ENCODE peak calls at places on chromosomes 4 and X, in eight cellular contexts. N is tibial nerve, C is thyroid gland, P is adrenal gland, M is IMR-90, V is esophagus squamous epithelium, B is sigmoid colon, F is lower leg skin. O is an unnamed sample.

GRCh38 chr4:1072830-1073446 is 40.4 kb downstream of the RNF212 start:
- DNase-seq in M (peak), P (peak), N (peak), B (no peak), V (no peak), F (no peak), C (peak), O (no peak)

GRCh38 chrX:12021708-12022107 is 116.6 kb upstream of the FRMPD4 start:
- DNase-seq in P (no peak), F (no peak), C (no peak), V (no peak), M (no peak), N (no peak), B (no peak), O (no peak)

GRCh38 chr4:25308761-25309160 is 3.8 kb upstream of the ZCCHC4 start:
- DNase-seq in F (no peak), N (no peak), V (no peak), C (no peak), M (peak), P (no peak), B (no peak), O (no peak)

GRCh38 chrX:131279617-131280016 is 9.5 kb downstream of the IGSF1 start:
- DNase-seq in V (no peak), F (no peak), N (no peak), B (no peak), P (no peak), M (no peak), C (no peak), O (no peak)

GRCh38 chr4:181761130-181761529 is 482.1 kb upstream of the TENM3 start:
- DNase-seq in P (no peak), C (no peak), B (no peak), N (no peak), V (no peak), M (peak), F (no peak), O (no peak)

GRCh38 chr4:151324449-151325319 is 721 bp downstream of the SH3D19 start:
- DNase-seq in P (peak), V (no peak), F (no peak), B (peak), N (peak), C (peak), M (peak), O (no peak)

GRCh38 chr4:105050896-105051295 is 95.8 kb upstream of the TET2 start:
- DNase-seq in B (no peak), F (no peak), N (no peak), M (peak), P (no peak), C (no peak), V (no peak), O (no peak)

GRCh38 chrX:39199429-39199828 is 398.2 kb downstream of the MID1IP1 start:
- DNase-seq in V (no peak), P (no peak), B (no peak), M (no peak), F (no peak), C (no peak), N (no peak), O (no peak)

GRCh38 chr4:109631709-109632108 is 71.5 kb downstream of the CASP6 start:
- DNase-seq in C (no peak), F (no peak), N (no peak), P (no peak), B (no peak), V (no peak), M (peak), O (no peak)

GRCh38 chrX:57251965-57252364 is 34.5 kb upstream of the FAAH2 start:
- DNase-seq in F (no peak), M (no peak), B (no peak), N (no peak), V (no peak), C (no peak), P (no peak), O (peak)

GRCh38 chrX:153469811-153470410 is 465 bp downstream of the HAUS7 start:
- DNase-seq in P (peak), C (peak), F (no peak), N (no peak), V (no peak), M (peak), B (no peak), O (no peak)

GRCh38 chr4:83223781-83224180 is 60.8 kb downstream of the COQ2 start:
- DNase-seq in F (no peak), P (no peak), M (no peak), B (no peak), N (no peak), V (no peak), C (no peak), O (no peak)

GRCh38 chrX:109740076-109740809 is 7.2 kb upstream of the ACSL4 start:
- DNase-seq in N (peak), B (no peak), V (no peak), C (no peak), P (peak), M (peak), F (no peak), O (no peak)

GRCh38 chr4:133058701-133059100 is 90.4 kb upstream of the PCDH10 start:
- DNase-seq in F (no peak), C (no peak), V (no peak), B (no peak), N (no peak), P (no peak), M (no peak), O (no peak)

GRCh38 chr4:98284640-98285046 is 23.5 kb downstream of the RAP1GDS1 start:
- DNase-seq in N (no peak), P (no peak), B (no peak), V (no peak), F (no peak), M (peak), C (no peak), O (no peak)

GRCh38 chr4:55933611-55934010 is 15.1 kb upstream of the CEP135 start:
- DNase-seq in N (no peak), P (no peak), B (no peak), F (no peak), V (no peak), C (no peak), M (no peak), O (no peak)

GRCh38 chr4:3202836-3203820 is 45.8 kb upstream of the MSANTD1 start:
- DNase-seq in F (peak), C (no peak), P (no peak), M (no peak), B (no peak), N (no peak), V (no peak), O (no peak)

GRCh38 chr4:129546531-129546930 is 450.6 kb downstream of the C4orf33 start:
- DNase-seq in C (no peak), M (no peak), B (no peak), F (no peak), V (no peak), N (no peak), P (no peak), O (no peak)

GRCh38 chr4:129550281-129550785 is 454.4 kb downstream of the C4orf33 start:
- DNase-seq in P (no peak), V (no peak), C (no peak), M (no peak), N (no peak), F (no peak), B (no peak), O (no peak)

GRCh38 chr4:129543299-129543698 is 447.3 kb downstream of the C4orf33 start:
- DNase-seq in F (no peak), C (no peak), M (no peak), V (no peak), N (no peak), B (no peak), P (no peak), O (no peak)

GRCh38 chr4:129545599-129546278 is 449.8 kb downstream of the C4orf33 start:
- DNase-seq in P (peak), B (peak), F (no peak), N (peak), V (no peak), M (no peak), C (peak), O (peak)
- TF ChIP-seq POLR2A in P (no peak), B (no peak), F (no peak), N (no peak), V (no peak), M (no peak), C (no peak), O (no peak)

GRCh38 chr4:6926081-6926480 is 16.5 kb downstream of the TBC1D14 start:
- DNase-seq in N (no peak), V (no peak), M (no peak), F (no peak), C (no peak), B (no peak), P (no peak), O (no peak)
- H3K4me3 ChIP-seq in N (no peak), V (no peak), M (no peak), F (no peak), C (no peak), B (no peak), P (no peak), O (no peak)

GRCh38 chrX:69362889-69363288 is 141.2 kb upstream of the NALF2 start:
- DNase-seq in V (no peak), M (no peak), P (no peak), N (peak), B (no peak), F (no peak), C (peak), O (no peak)

GRCh38 chrX:69366183-69366582 is 137.9 kb upstream of the NALF2 start:
- DNase-seq in V (no peak), P (no peak), M (no peak), C (no peak), F (no peak), N (no peak), B (no peak), O (no peak)

GRCh38 chrX:69365349-69365748 is 138.8 kb upstream of the NALF2 start:
- DNase-seq in N (no peak), C (no peak), B (no peak), M (no peak), F (no peak), P (no peak), V (no peak), O (no peak)

GRCh38 chrX:69362354-69362753 is 141.8 kb upstream of the NALF2 start:
- DNase-seq in P (no peak), N (no peak), V (no peak), M (no peak), B (no peak), F (no peak), C (no peak), O (no peak)

GRCh38 chrX:69365755-69366154 is 138.4 kb upstream of the NALF2 start:
- DNase-seq in B (no peak), F (no peak), P (no peak), V (no peak), M (no peak), C (no peak), N (no peak), O (no peak)
- TF ChIP-seq POLR2A in B (no peak), F (no peak), P (no peak), V (no peak), M (no peak), C (no peak), N (no peak), O (no peak)

GRCh38 chr4:189869236-189869635 is 71.4 kb upstream of the FRG1 start:
- DNase-seq in F (no peak), M (no peak), V (no peak), C (no peak), B (no peak), P (no peak), N (no peak), O (no peak)
- H3K4me3 ChIP-seq in F (no peak), M (no peak), V (no peak), C (no peak), B (no peak), P (no peak), N (no peak), O (no peak)

DNA sequence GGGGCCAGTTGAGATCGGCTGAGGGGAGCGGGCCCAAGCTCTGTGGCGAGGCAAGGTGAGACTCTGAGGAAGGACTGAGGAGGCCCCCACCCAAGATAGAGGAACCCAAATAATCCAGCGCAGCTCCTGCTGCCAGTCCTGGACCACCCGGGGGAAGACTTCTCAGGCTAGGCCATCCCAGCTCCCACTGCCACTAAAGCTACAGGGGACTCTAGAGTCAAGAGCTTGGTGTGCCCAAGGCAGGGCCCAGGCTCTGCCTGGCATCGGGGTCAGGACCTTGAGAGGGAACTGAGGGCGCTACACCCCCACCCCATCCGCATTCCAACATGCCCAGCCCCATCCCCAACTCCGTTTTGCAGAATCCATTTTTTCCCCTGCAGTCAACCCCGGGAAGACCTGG is 8.6 kb downstream of the MAGEA4 start:
- DNase-seq in B (no peak), F (no peak), M (no peak), C (no peak), P (no peak), V (no peak), N (no peak), O (peak)
- TF ChIP-seq POLR2A in B (no peak), F (no peak), M (no peak), C (no peak), P (no peak), V (no peak), N (no peak), O (no peak)

GRCh38 chr4:93983133-93983532 is 154.6 kb downstream of the ATOH1 start:
- DNase-seq in N (no peak), M (no peak), P (no peak), B (no peak), V (no peak), C (no peak), F (no peak), O (no peak)

GRCh38 chr4:93981594-93981993 is 153.0 kb downstream of the ATOH1 start:
- DNase-seq in B (no peak), C (no peak), M (no peak), F (no peak), V (no peak), N (no peak), P (no peak), O (no peak)
- H3K4me3 ChIP-seq in B (no peak), C (no peak), M (no peak), F (no peak), V (no peak), N (no peak), P (no peak), O (no peak)

GRCh38 chr4:123338715-123339114 is 57.9 kb upstream of the SPRY1 start:
- DNase-seq in P (no peak), V (no peak), C (no peak), B (no peak), F (no peak), M (no peak), N (no peak), O (no peak)

GRCh38 chr4:123342498-123342897 is 54.1 kb upstream of the SPRY1 start:
- DNase-seq in V (no peak), P (no peak), F (no peak), N (no peak), B (no peak), M (no peak), C (no peak), O (no peak)

GRCh38 chr4:123339507-123340380 is 56.9 kb upstream of the SPRY1 start:
- DNase-seq in V (no peak), C (no peak), M (no peak), B (no peak), P (no peak), F (no peak), N (no peak), O (no peak)

GRCh38 chr4:123343400-123344060 is 53.1 kb upstream of the SPRY1 start:
- DNase-seq in P (no peak), C (no peak), F (peak), N (no peak), M (no peak), V (no peak), B (no peak), O (no peak)

GRCh38 chr4:123340381-123340701 is 56.3 kb upstream of the SPRY1 start:
- DNase-seq in N (no peak), V (no peak), C (no peak), B (no peak), P (no peak), F (no peak), M (peak), O (no peak)
- TF ChIP-seq POLR2A in N (no peak), V (no peak), C (no peak), B (no peak), P (no peak), F (no peak), M (no peak), O (no peak)

DNA sequence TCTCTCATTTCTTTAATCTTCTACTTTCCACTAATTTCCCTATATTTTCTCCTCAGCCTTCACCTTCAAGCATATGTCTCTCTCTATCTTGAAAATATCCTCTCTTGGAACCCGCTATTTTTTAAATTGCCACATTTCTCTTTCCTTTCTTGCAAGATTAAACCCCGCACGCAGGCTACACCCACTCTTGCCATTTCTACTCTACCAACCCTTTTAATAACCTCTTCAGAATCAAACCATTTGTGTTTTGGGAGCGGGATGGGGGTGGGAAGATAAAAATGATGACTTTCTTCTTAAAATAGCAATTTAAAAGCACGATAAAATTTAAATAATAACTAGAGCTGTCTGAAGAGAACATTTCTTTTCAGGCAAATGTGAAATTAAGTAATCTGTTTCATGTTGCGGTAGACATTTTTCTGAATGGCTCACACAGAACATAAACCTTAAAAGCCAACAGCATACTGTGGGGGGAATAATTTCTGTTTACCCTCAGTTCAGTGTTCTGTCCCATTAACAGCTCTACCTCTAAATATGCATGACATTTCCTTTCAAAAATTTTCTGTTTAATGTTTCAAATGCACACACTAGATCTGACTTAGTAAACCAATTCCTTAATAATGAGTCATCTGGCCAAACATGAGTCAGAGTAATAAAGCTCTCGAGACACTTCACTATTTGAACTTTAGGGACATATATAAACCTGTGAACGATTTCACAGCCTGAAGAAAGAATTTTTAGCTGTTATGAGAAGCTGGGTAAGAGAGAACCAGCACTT is 20.5 kb downstream of the ARSJ start:
- DNase-seq in C (no peak), N (no peak), V (no peak), B (no peak), M (peak), P (no peak), F (no peak), O (no peak)
- H3K4me3 ChIP-seq in C (no peak), N (no peak), V (peak), B (no peak), M (no peak), P (no peak), F (no peak), O (no peak)

GRCh38 chrX:47321386-47321785 is 49.0 kb upstream of the ZNF157 start:
- DNase-seq in C (peak), N (peak), F (peak), V (no peak), P (peak), M (peak), B (peak), O (peak)

GRCh38 chrX:47321978-47322377 is 48.4 kb upstream of the ZNF157 start:
- DNase-seq in F (no peak), C (no peak), M (no peak), P (no peak), V (no peak), N (no peak), B (peak), O (peak)

GRCh38 chrX:47311857-47312774 is 58.3 kb upstream of the ZNF157 start:
- DNase-seq in F (no peak), V (no peak), N (peak), B (peak), P (peak), C (peak), M (peak), O (no peak)

GRCh38 chrX:47313056-47313455 is 57.3 kb upstream of the ZNF157 start:
- DNase-seq in F (no peak), N (no peak), M (no peak), C (peak), P (peak), B (no peak), V (no peak), O (no peak)

GRCh38 chrX:47316276-47317025 is 53.9 kb upstream of the ZNF157 start:
- DNase-seq in V (no peak), B (no peak), M (no peak), P (no peak), F (no peak), N (no peak), C (no peak), O (peak)
- TF ChIP-seq POLR2A in V (no peak), B (no peak), M (no peak), P (no peak), F (no peak), N (no peak), C (no peak), O (no peak)

O was measured in spleen.